ENCODE peak calls at places on chromosomes 13 and 19, in ten cellular contexts. X is activated naive CD4-positive, alpha-beta T cell; R is amniotic stem cell; C is stimulated activated CD8-positive, alpha-beta memory T cell treated with anti-CD3 and anti-CD28 coated beads, Interleukin-15, amount 100 ng/mL, for 24 hours; F is RPMI7951; P is stimulated activated CD4-positive, alpha-beta T cell treated with anti-CD3 and anti-CD28 coated beads, Interleukin-4, amount 100 ng/mL, for 24 hours; G is AG04450; V is cerebellum; U is NCI-H460; Z is IMR-90. O is an unnamed sample.
A peak's percentile ranks its signal among the peaks of the same experiment; 100 is the strongest.

GRCh38 chr13:90445179-90445578 is 902.3 kb upstream of the MIR17HG start:
- DNase-seq in X (no peak), R (peak; percentile 52), C (no peak), F (peak; percentile 88), P (no peak), G (peak; percentile 79), V (no peak), U (peak; percentile 40), Z (peak; percentile 90), O (peak; percentile 35)

GRCh38 chr13:96898212-96898611 is 96.1 kb downstream of the OXGR1 start:
- DNase-seq in X (no peak), R (peak; percentile 13), C (no peak), F (no peak), P (no peak), G (no peak), V (no peak), U (no peak), Z (no peak), O (no peak)

GRCh38 chr19:4454952-4455738 is 2.4 kb downstream of the UBXN6 start:
- DNase-seq in X (no peak), R (no peak), C (no peak), F (no peak), P (no peak), G (no peak), V (peak; percentile 59), U (no peak), Z (peak; percentile 62), O (peak; percentile 78)

GRCh38 chr13:43239441-43239840 is 216.1 kb downstream of the DNAJC15 start:
- DNase-seq in X (no peak), R (no peak), C (no peak), F (peak; percentile 38), P (no peak), G (no peak), V (no peak), U (no peak), Z (no peak), O (no peak)

GRCh38 chr19:19591133-19591825 is 27.2 kb downstream of the PBX4 start:
- DNase-seq in X (no peak), R (peak; percentile 96), C (no peak), F (peak; percentile 98), P (peak; percentile 80), G (peak; percentile 95), V (no peak), U (peak; percentile 46), Z (peak; percentile 99), O (peak; percentile 53)

GRCh38 chr13:68064371-68064770 is 834.2 kb upstream of the PCDH9 start:
- DNase-seq in X (no peak), R (no peak), C (no peak), F (no peak), P (no peak), G (no peak), V (no peak), U (no peak), Z (no peak), O (no peak)

GRCh38 chr19:33306853-33307792 is 4.8 kb upstream of the CEBPA start:
- DNase-seq in X (no peak), R (no peak), C (no peak), F (no peak), P (no peak), G (no peak), V (no peak), U (no peak), Z (no peak), O (peak; percentile 76)

GRCh38 chr19:49951806-49952474 is 9.0 kb downstream of the SIGLEC11 start:
- DNase-seq in X (no peak), R (no peak), C (no peak), F (no peak), P (no peak), G (no peak), V (no peak), U (no peak), Z (no peak), O (no peak)

GRCh38 chr19:51338563-51339312 is 3.2 kb downstream of the VSIG10L start:
- DNase-seq in X (peak; percentile 56), R (peak; percentile 51), C (peak; percentile 65), F (peak; percentile 75), P (peak; percentile 89), G (no peak), V (peak; percentile 85), U (peak; percentile 70), Z (peak; percentile 61), O (peak; percentile 80)

GRCh38 chr19:33168528-33168927 is 25.6 kb upstream of the LRP3 start:
- DNase-seq in X (no peak), R (no peak), C (no peak), F (no peak), P (no peak), G (no peak), V (no peak), U (no peak), Z (no peak), O (no peak)

GRCh38 chr13:27619711-27620376 is 485 bp downstream of the LNX2 start:
- DNase-seq in X (peak; percentile 22), R (no peak), C (no peak), F (peak; percentile 33), P (peak; percentile 37), G (no peak), V (no peak), U (peak; percentile 2), Z (peak; percentile 21), O (peak; percentile 49)

GRCh38 chr19:42248270-42249148 is 6.1 kb upstream of the GSK3A start:
- DNase-seq in X (no peak), R (no peak), C (no peak), F (no peak), P (no peak), G (no peak), V (no peak), U (no peak), Z (no peak), O (no peak)

GRCh38 chr19:2962018-2962670 is 15.2 kb upstream of the TLE6 start:
- DNase-seq in X (no peak), R (peak; percentile 62), C (no peak), F (peak; percentile 65), P (peak; percentile 56), G (peak; percentile 66), V (peak; percentile 67), U (peak; percentile 54), Z (peak; percentile 89), O (peak; percentile 49)

GRCh38 chr19:658916-659839 is 3.8 kb downstream of the RNF126 start:
- DNase-seq in X (no peak), R (no peak), C (no peak), F (peak; percentile 28), P (peak; percentile 44), G (no peak), V (peak; percentile 67), U (no peak), Z (no peak), O (no peak)

GRCh38 chr13:101649490-101650126 is 197.1 kb downstream of the ITGBL1 start:
- DNase-seq in X (no peak), R (no peak), C (no peak), F (peak; percentile 70), P (no peak), G (peak; percentile 3), V (no peak), U (peak; percentile 85), Z (peak; percentile 74), O (no peak)

GRCh38 chr19:51211833-51212232 is 13.0 kb upstream of the CD33 start:
- DNase-seq in X (no peak), R (no peak), C (no peak), F (no peak), P (no peak), G (no peak), V (no peak), U (no peak), Z (no peak), O (no peak)

GRCh38 chr13:101757446-101758039 is 305.1 kb downstream of the ITGBL1 start:
- DNase-seq in X (no peak), R (no peak), C (no peak), F (peak; percentile 51), P (no peak), G (no peak), V (peak; percentile 28), U (peak; percentile 59), Z (peak; percentile 50), O (no peak)

GRCh38 chr13:32265726-32266125 is 49.4 kb downstream of the ZAR1L start:
- DNase-seq in X (no peak), R (no peak), C (no peak), F (no peak), P (no peak), G (no peak), V (no peak), U (no peak), Z (no peak), O (no peak)

GRCh38 chr13:38223093-38223492 is 126.6 kb upstream of the UFM1 start:
- DNase-seq in X (no peak), R (no peak), C (no peak), F (peak; percentile 7), P (no peak), G (no peak), V (no peak), U (peak; percentile 6), Z (peak; percentile 1), O (no peak)

GRCh38 chr19:40962460-40962961 is 28.6 kb upstream of the CYP2B6 start:
- DNase-seq in X (no peak), R (no peak), C (no peak), F (peak; percentile 79), P (no peak), G (no peak), V (no peak), U (peak; percentile 18), Z (no peak), O (no peak)

GRCh38 chr13:45143346-45143751 is 23.0 kb downstream of the GTF2F2 start:
- DNase-seq in X (no peak), R (no peak), C (no peak), F (no peak), P (no peak), G (peak; percentile 41), V (no peak), U (peak; percentile 47), Z (peak; percentile 88), O (no peak)

GRCh38 chr19:35773020-35773809 is 2.1 kb upstream of the ARHGAP33 start:
- DNase-seq in X (no peak), R (no peak), C (no peak), F (peak; percentile 33), P (no peak), G (no peak), V (no peak), U (no peak), Z (peak; percentile 23), O (no peak)

GRCh38 chr19:31693870-31694269 is 344.6 kb upstream of the TSHZ3 start:
- DNase-seq in X (no peak), R (no peak), C (no peak), F (no peak), P (no peak), G (no peak), V (no peak), U (no peak), Z (no peak), O (no peak)

GRCh38 chr19:49447485-49448431 is 3.9 kb downstream of the PIH1D1 start:
- DNase-seq in X (no peak), R (no peak), C (no peak), F (peak; percentile 45), P (peak; percentile 18), G (no peak), V (no peak), U (no peak), Z (peak; percentile 8), O (no peak)

GRCh38 chr13:114203536-114203935 is 24.5 kb downstream of the CFAP97D2 start:
- DNase-seq in X (no peak), R (no peak), C (no peak), F (no peak), P (no peak), G (no peak), V (no peak), U (no peak), Z (no peak), O (no peak)

GRCh38 chr13:114319441-114319871 is 5.2 kb downstream of the CHAMP1 start:
- DNase-seq in X (no peak), R (peak; percentile 26), C (no peak), F (peak; percentile 72), P (no peak), G (peak; percentile 85), V (no peak), U (no peak), Z (peak; percentile 93), O (no peak)

GRCh38 chr13:112244495-112245177 is 131.5 kb upstream of the SPACA7 start:
- DNase-seq in X (no peak), R (no peak), C (no peak), F (no peak), P (no peak), G (no peak), V (no peak), U (no peak), Z (no peak), O (no peak)

GRCh38 chr19:35165200-35166058 is 10.9 kb downstream of the FXYD5 start:
- DNase-seq in X (no peak), R (no peak), C (no peak), F (no peak), P (no peak), G (no peak), V (no peak), U (no peak), Z (no peak), O (no peak)

O was measured in thyroid gland.